ENCODE peak calls at places on chromosomes 1 and 21, in eight cellular contexts. One of them, this sample, is unnamed. For H3K4me1, the result is how much of the 10 kb centered on the place peaks cover.

GRCh38 chr1:35640380-35641232 is 720 bp downstream of the PSMB2 start:
- DNase-seq in lower lobe of right lung: no peak
- DNase-seq in left ventricle myocardium inferior: no peak
- DNase-seq in K562: no peak
- DNase-seq in PC-9: no peak
- DNase-seq in fibroblast of lung: no peak
- DNase-seq in right lobe of liver: no peak
- DNase-seq in breast epithelium: no peak
- DNase-seq in this sample: no peak

GRCh38 chr1:98104285-98104684 is 183.5 kb upstream of the DPYD start:
- DNase-seq in K562: no peak
- DNase-seq in right lobe of liver: no peak
- DNase-seq in left ventricle myocardium inferior: no peak
- DNase-seq in breast epithelium: no peak
- DNase-seq in lower lobe of right lung: no peak
- DNase-seq in fibroblast of lung: peak
- DNase-seq in PC-9: peak
- DNase-seq in this sample: no peak

GRCh38 chr1:116388122-116388521 is 15.1 kb downstream of the ATP1A1 start:
- DNase-seq in K562: peak
- DNase-seq in PC-9: no peak
- DNase-seq in lower lobe of right lung: no peak
- DNase-seq in right lobe of liver: no peak
- DNase-seq in left ventricle myocardium inferior: no peak
- DNase-seq in fibroblast of lung: no peak
- DNase-seq in breast epithelium: no peak
- DNase-seq in this sample: no peak

GRCh38 chr1:76256289-76257223 is 182.0 kb downstream of the ST6GALNAC3 start:
- DNase-seq in PC-9: no peak
- DNase-seq in right lobe of liver: no peak
- DNase-seq in K562: no peak
- DNase-seq in left ventricle myocardium inferior: no peak
- DNase-seq in breast epithelium: no peak
- DNase-seq in lower lobe of right lung: no peak
- DNase-seq in fibroblast of lung: no peak
- DNase-seq in this sample: no peak

GRCh38 chr1:167052389-167052788 is 37.8 kb downstream of the GPA33 start:
- DNase-seq in K562: peak
- DNase-seq in breast epithelium: no peak
- DNase-seq in PC-9: no peak
- DNase-seq in right lobe of liver: no peak
- DNase-seq in fibroblast of lung: no peak
- DNase-seq in left ventricle myocardium inferior: no peak
- DNase-seq in lower lobe of right lung: no peak
- DNase-seq in this sample: peak

GRCh38 chr1:162571696-162572095 is 10.2 kb downstream of the UAP1 start:
- DNase-seq in left ventricle myocardium inferior: no peak
- DNase-seq in PC-9: no peak
- DNase-seq in K562: no peak
- DNase-seq in fibroblast of lung: no peak
- DNase-seq in lower lobe of right lung: no peak
- DNase-seq in breast epithelium: no peak
- DNase-seq in right lobe of liver: no peak
- DNase-seq in this sample: no peak

GRCh38 chr1:213658508-213658907 is 329.3 kb upstream of the PROX1 start:
- DNase-seq in breast epithelium: no peak
- DNase-seq in lower lobe of right lung: no peak
- DNase-seq in right lobe of liver: no peak
- DNase-seq in left ventricle myocardium inferior: no peak
- DNase-seq in fibroblast of lung: no peak
- DNase-seq in K562: no peak
- DNase-seq in PC-9: no peak
- DNase-seq in this sample: no peak

GRCh38 chr1:52059326-52059725 is 3.2 kb downstream of the BTF3L4 start:
- DNase-seq in K562: no peak
- DNase-seq in fibroblast of lung: peak
- DNase-seq in breast epithelium: no peak
- DNase-seq in left ventricle myocardium inferior: no peak
- DNase-seq in right lobe of liver: no peak
- DNase-seq in lower lobe of right lung: no peak
- DNase-seq in PC-9: peak
- DNase-seq in this sample: no peak

GRCh38 chr1:180227843-180228647 is 2.0 kb upstream of the LHX4 start:
- DNase-seq in PC-9: no peak
- DNase-seq in right lobe of liver: no peak
- DNase-seq in lower lobe of right lung: no peak
- DNase-seq in breast epithelium: no peak
- DNase-seq in fibroblast of lung: no peak
- DNase-seq in left ventricle myocardium inferior: no peak
- DNase-seq in K562: no peak
- DNase-seq in this sample: no peak

GRCh38 chr1:115977481-115978258 is 1.4 kb downstream of the SLC22A15 start:
- DNase-seq in fibroblast of lung: peak
- DNase-seq in lower lobe of right lung: peak
- DNase-seq in breast epithelium: no peak
- DNase-seq in K562: no peak
- DNase-seq in right lobe of liver: no peak
- DNase-seq in PC-9: peak
- DNase-seq in left ventricle myocardium inferior: no peak
- DNase-seq in this sample: no peak

GRCh38 chr1:3508757-3509415 is 54.4 kb downstream of the ARHGEF16 start:
- DNase-seq in right lobe of liver: no peak
- DNase-seq in left ventricle myocardium inferior: no peak
- DNase-seq in lower lobe of right lung: no peak
- DNase-seq in K562: no peak
- DNase-seq in fibroblast of lung: no peak
- DNase-seq in PC-9: no peak
- DNase-seq in breast epithelium: no peak
- DNase-seq in this sample: no peak

GRCh38 chr1:172203135-172203823 is 217.2 kb upstream of the C1orf105 start:
- DNase-seq in right lobe of liver: no peak
- DNase-seq in breast epithelium: no peak
- DNase-seq in lower lobe of right lung: no peak
- DNase-seq in fibroblast of lung: peak
- DNase-seq in PC-9: no peak
- DNase-seq in K562: no peak
- DNase-seq in left ventricle myocardium inferior: no peak
- DNase-seq in this sample: no peak

GRCh38 chr1:167668108-167668507 is 38.1 kb downstream of the RCSD1 start:
- DNase-seq in fibroblast of lung: no peak
- DNase-seq in lower lobe of right lung: no peak
- DNase-seq in K562: no peak
- DNase-seq in breast epithelium: no peak
- DNase-seq in PC-9: no peak
- DNase-seq in right lobe of liver: no peak
- DNase-seq in left ventricle myocardium inferior: no peak
- DNase-seq in this sample: peak

GRCh38 chr1:22229374-22229773 is 86.5 kb upstream of the WNT4 start:
- DNase-seq in lower lobe of right lung: no peak
- DNase-seq in breast epithelium: no peak
- DNase-seq in K562: no peak
- DNase-seq in left ventricle myocardium inferior: no peak
- DNase-seq in right lobe of liver: no peak
- DNase-seq in PC-9: peak
- DNase-seq in fibroblast of lung: peak
- DNase-seq in this sample: no peak

GRCh38 chr1:201385299-201385891 is 7.9 kb upstream of the TNNT2 start:
- DNase-seq in PC-9: peak
- DNase-seq in K562: peak
- DNase-seq in right lobe of liver: peak
- DNase-seq in breast epithelium: peak
- DNase-seq in left ventricle myocardium inferior: no peak
- DNase-seq in lower lobe of right lung: peak
- DNase-seq in fibroblast of lung: peak
- DNase-seq in this sample: peak

GRCh38 chr21:42568834-42569731 is 55.4 kb downstream of the SLC37A1 start:
- DNase-seq in breast epithelium: peak
- DNase-seq in lower lobe of right lung: peak
- DNase-seq in K562: no peak
- DNase-seq in PC-9: no peak
- DNase-seq in left ventricle myocardium inferior: no peak
- DNase-seq in right lobe of liver: peak
- DNase-seq in fibroblast of lung: no peak
- DNase-seq in this sample: no peak

GRCh38 chr1:71587961-71588360 is 507.1 kb upstream of the ZRANB2 start:
- DNase-seq in PC-9: no peak
- DNase-seq in breast epithelium: no peak
- DNase-seq in K562: no peak
- DNase-seq in left ventricle myocardium inferior: no peak
- DNase-seq in lower lobe of right lung: no peak
- DNase-seq in fibroblast of lung: peak
- DNase-seq in right lobe of liver: no peak
- DNase-seq in this sample: no peak

GRCh38 chr1:15908597-15908996 is 61.1 kb downstream of the SPEN start:
- DNase-seq in PC-9: no peak
- DNase-seq in left ventricle myocardium inferior: no peak
- DNase-seq in fibroblast of lung: no peak
- DNase-seq in right lobe of liver: no peak
- DNase-seq in K562: no peak
- DNase-seq in breast epithelium: no peak
- DNase-seq in lower lobe of right lung: no peak
- DNase-seq in this sample: no peak

GRCh38 chr1:156721131-156721924 is 6.9 kb upstream of the METTL25B start:
- DNase-seq in breast epithelium: no peak
- DNase-seq in right lobe of liver: no peak
- DNase-seq in lower lobe of right lung: no peak
- DNase-seq in K562: no peak
- DNase-seq in PC-9: no peak
- DNase-seq in left ventricle myocardium inferior: no peak
- DNase-seq in fibroblast of lung: no peak
- DNase-seq in this sample: no peak

GRCh38 chr1:199149591-199149990 is 510.8 kb downstream of the PTPRC start:
- DNase-seq in K562: no peak
- DNase-seq in left ventricle myocardium inferior: no peak
- DNase-seq in right lobe of liver: no peak
- DNase-seq in PC-9: no peak
- DNase-seq in fibroblast of lung: no peak
- DNase-seq in breast epithelium: no peak
- DNase-seq in lower lobe of right lung: no peak
- DNase-seq in this sample: no peak

GRCh38 chr1:231584117-231584516 is 42.5 kb upstream of the DISC1 start:
- DNase-seq in K562: peak
- DNase-seq in right lobe of liver: no peak
- DNase-seq in fibroblast of lung: peak
- DNase-seq in PC-9: no peak
- DNase-seq in lower lobe of right lung: no peak
- DNase-seq in breast epithelium: no peak
- DNase-seq in left ventricle myocardium inferior: no peak
- DNase-seq in this sample: peak

GRCh38 chr1:8862528-8862927 is 16.0 kb downstream of the ENO1 start:
- DNase-seq in lower lobe of right lung: no peak
- DNase-seq in left ventricle myocardium inferior: no peak
- DNase-seq in fibroblast of lung: no peak
- DNase-seq in right lobe of liver: no peak
- DNase-seq in breast epithelium: no peak
- DNase-seq in PC-9: no peak
- DNase-seq in K562: peak
- DNase-seq in this sample: peak

GRCh38 chr1:211643324-211644212 is 31.9 kb downstream of the NEK2 start:
- DNase-seq in left ventricle myocardium inferior: no peak
- DNase-seq in PC-9: peak
- DNase-seq in breast epithelium: peak
- DNase-seq in K562: peak
- DNase-seq in fibroblast of lung: peak
- DNase-seq in right lobe of liver: peak
- DNase-seq in lower lobe of right lung: peak
- DNase-seq in this sample: peak

DNA sequence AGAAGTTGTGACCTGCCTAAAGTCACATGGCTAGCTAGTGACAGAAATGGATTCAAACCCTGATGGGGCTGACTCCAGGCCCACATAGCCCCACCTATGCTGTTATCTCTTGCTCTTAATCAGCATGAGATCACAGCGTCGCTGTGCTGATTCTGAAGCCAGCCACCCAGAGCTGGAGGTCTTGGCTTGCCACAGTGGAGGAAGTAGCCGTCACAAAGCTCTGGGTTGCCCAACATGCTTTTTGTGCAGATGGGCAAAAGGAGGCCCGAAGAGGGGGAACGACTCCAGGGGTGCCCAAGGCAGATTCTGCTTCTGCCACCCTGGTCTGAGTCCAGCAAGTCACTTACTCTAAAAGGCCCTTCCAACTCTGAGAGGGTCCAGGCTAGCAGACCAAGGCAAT is 14.7 kb upstream of the MFSD2A start:
- DNase-seq in right lobe of liver: no peak
- DNase-seq in K562: no peak
- DNase-seq in lower lobe of right lung: peak
- DNase-seq in left ventricle myocardium inferior: peak
- DNase-seq in fibroblast of lung: no peak
- DNase-seq in breast epithelium: no peak
- DNase-seq in PC-9: no peak
- DNase-seq in this sample: no peak
- H3K4me1 ChIP-seq in right lobe of liver: under half
- H3K4me1 ChIP-seq in K562: under half
- H3K4me1 ChIP-seq in lower lobe of right lung: under half
- H3K4me1 ChIP-seq in left ventricle myocardium inferior: under half
- H3K4me1 ChIP-seq in fibroblast of lung: under half
- H3K4me1 ChIP-seq in breast epithelium: under half
- H3K4me1 ChIP-seq in PC-9: under half
- H3K4me1 ChIP-seq in this sample: under half

GRCh38 chr1:178025613-178026356 is 55.9 kb upstream of the SEC16B start:
- DNase-seq in right lobe of liver: no peak
- DNase-seq in lower lobe of right lung: no peak
- DNase-seq in K562: no peak
- DNase-seq in PC-9: no peak
- DNase-seq in left ventricle myocardium inferior: no peak
- DNase-seq in breast epithelium: no peak
- DNase-seq in fibroblast of lung: no peak
- DNase-seq in this sample: no peak
- H3K27ac ChIP-seq in right lobe of liver: no peak
- H3K27ac ChIP-seq in lower lobe of right lung: no peak
- H3K27ac ChIP-seq in K562: no peak
- H3K27ac ChIP-seq in PC-9: no peak
- H3K27ac ChIP-seq in left ventricle myocardium inferior: no peak
- H3K27ac ChIP-seq in breast epithelium: no peak
- H3K27ac ChIP-seq in fibroblast of lung: no peak
- H3K27ac ChIP-seq in this sample: no peak

GRCh38 chr1:161128591-161129420 is 3.7 kb downstream of the DEDD start:
- DNase-seq in breast epithelium: no peak
- DNase-seq in right lobe of liver: no peak
- DNase-seq in PC-9: no peak
- DNase-seq in lower lobe of right lung: no peak
- DNase-seq in K562: no peak
- DNase-seq in left ventricle myocardium inferior: no peak
- DNase-seq in fibroblast of lung: no peak
- DNase-seq in this sample: no peak
- H3K4me1 ChIP-seq in breast epithelium: under half
- H3K4me1 ChIP-seq in right lobe of liver: under half
- H3K4me1 ChIP-seq in PC-9: under half
- H3K4me1 ChIP-seq in lower lobe of right lung: half or more
- H3K4me1 ChIP-seq in K562: under half
- H3K4me1 ChIP-seq in left ventricle myocardium inferior: half or more
- H3K4me1 ChIP-seq in fibroblast of lung: under half
- H3K4me1 ChIP-seq in this sample: under half

DNA sequence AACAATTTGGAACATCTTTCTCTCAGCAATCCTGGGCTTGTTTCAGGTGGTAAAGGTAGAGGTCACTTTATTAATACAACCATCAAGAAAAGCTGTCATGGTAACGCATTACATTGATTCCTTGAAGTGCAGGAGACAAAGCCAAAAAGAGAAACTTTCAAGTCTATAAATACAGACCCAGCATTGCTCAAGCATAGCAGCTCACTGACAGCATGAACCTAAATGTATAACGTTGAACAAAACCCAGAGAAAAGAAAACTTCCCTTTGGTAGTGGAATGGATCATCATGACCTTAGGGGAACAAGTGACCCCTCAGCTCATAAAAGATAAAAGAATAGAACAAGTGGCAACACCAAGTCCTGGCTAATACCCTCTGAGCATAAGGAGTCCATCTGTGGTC is 332.2 kb downstream of the NTNG1 start:
- DNase-seq in K562: no peak
- DNase-seq in lower lobe of right lung: no peak
- DNase-seq in PC-9: no peak
- DNase-seq in breast epithelium: no peak
- DNase-seq in fibroblast of lung: no peak
- DNase-seq in left ventricle myocardium inferior: no peak
- DNase-seq in right lobe of liver: no peak
- DNase-seq in this sample: no peak
- H3K27ac ChIP-seq in K562: no peak
- H3K27ac ChIP-seq in lower lobe of right lung: no peak
- H3K27ac ChIP-seq in PC-9: no peak
- H3K27ac ChIP-seq in breast epithelium: no peak
- H3K27ac ChIP-seq in fibroblast of lung: no peak
- H3K27ac ChIP-seq in left ventricle myocardium inferior: no peak
- H3K27ac ChIP-seq in right lobe of liver: no peak
- H3K27ac ChIP-seq in this sample: no peak

This sample was measured in OCI-LY7.